ENCODE peak calls at places on chromosomes 13 and 19, in ten cellular contexts. One of them, this sample, is unnamed.

GRCh38 chr19:1967087-1967608 is 26.2 kb downstream of the CSNK1G2 start:
- DNase-seq in neural crest cell: no peak
- DNase-seq in AG10803: no peak
- DNase-seq in endodermal cell: no peak
- DNase-seq in Calu3: no peak
- DNase-seq in A673: no peak
- DNase-seq in cardiac muscle cell: no peak
- DNase-seq in ovary: no peak
- DNase-seq in GM23338: no peak
- DNase-seq in colonic mucosa: no peak
- DNase-seq in this sample: no peak

GRCh38 chr13:47555235-47555634 is 445.8 kb downstream of the SUCLA2 start:
- DNase-seq in colonic mucosa: no peak
- DNase-seq in endodermal cell: no peak
- DNase-seq in AG10803: no peak
- DNase-seq in Calu3: no peak
- DNase-seq in cardiac muscle cell: no peak
- DNase-seq in ovary: no peak
- DNase-seq in GM23338: no peak
- DNase-seq in A673: no peak
- DNase-seq in neural crest cell: no peak
- DNase-seq in this sample: no peak

GRCh38 chr19:36041831-36042230 is 9.2 kb upstream of the CLIP3 start:
- DNase-seq in A673: peak
- DNase-seq in GM23338: peak
- DNase-seq in colonic mucosa: no peak
- DNase-seq in ovary: no peak
- DNase-seq in Calu3: no peak
- DNase-seq in neural crest cell: no peak
- DNase-seq in AG10803: peak
- DNase-seq in cardiac muscle cell: peak
- DNase-seq in endodermal cell: no peak
- DNase-seq in this sample: no peak

GRCh38 chr19:17847538-17848366 is at the start of gene JAK3:
- DNase-seq in A673: peak
- DNase-seq in neural crest cell: peak
- DNase-seq in colonic mucosa: no peak
- DNase-seq in ovary: peak
- DNase-seq in cardiac muscle cell: peak
- DNase-seq in GM23338: peak
- DNase-seq in endodermal cell: peak
- DNase-seq in Calu3: no peak
- DNase-seq in AG10803: peak
- DNase-seq in this sample: peak

GRCh38 chr19:4916292-4917082 is 7.2 kb downstream of the UHRF1 start:
- DNase-seq in ovary: no peak
- DNase-seq in neural crest cell: no peak
- DNase-seq in cardiac muscle cell: no peak
- DNase-seq in endodermal cell: no peak
- DNase-seq in Calu3: no peak
- DNase-seq in A673: no peak
- DNase-seq in colonic mucosa: no peak
- DNase-seq in AG10803: no peak
- DNase-seq in GM23338: no peak
- DNase-seq in this sample: no peak

GRCh38 chr13:99898421-99898820 is 73.1 kb downstream of the ZIC5 start:
- DNase-seq in A673: no peak
- DNase-seq in AG10803: no peak
- DNase-seq in cardiac muscle cell: no peak
- DNase-seq in colonic mucosa: no peak
- DNase-seq in neural crest cell: no peak
- DNase-seq in Calu3: no peak
- DNase-seq in GM23338: no peak
- DNase-seq in endodermal cell: peak
- DNase-seq in ovary: no peak
- DNase-seq in this sample: no peak

GRCh38 chr19:35609881-35610353 is 2.6 kb upstream of the HAUS5 start:
- DNase-seq in A673: no peak
- DNase-seq in neural crest cell: no peak
- DNase-seq in cardiac muscle cell: no peak
- DNase-seq in GM23338: no peak
- DNase-seq in Calu3: no peak
- DNase-seq in endodermal cell: no peak
- DNase-seq in ovary: no peak
- DNase-seq in AG10803: no peak
- DNase-seq in colonic mucosa: no peak
- DNase-seq in this sample: no peak

GRCh38 chr19:741506-742131 is 9.3 kb upstream of the MISP start:
- DNase-seq in A673: peak
- DNase-seq in GM23338: peak
- DNase-seq in cardiac muscle cell: no peak
- DNase-seq in ovary: no peak
- DNase-seq in neural crest cell: no peak
- DNase-seq in AG10803: no peak
- DNase-seq in Calu3: no peak
- DNase-seq in endodermal cell: peak
- DNase-seq in colonic mucosa: no peak
- DNase-seq in this sample: peak

GRCh38 chr19:4597975-4598671 is 38.6 kb upstream of the SEMA6B start:
- DNase-seq in A673: peak
- DNase-seq in cardiac muscle cell: peak
- DNase-seq in neural crest cell: peak
- DNase-seq in endodermal cell: peak
- DNase-seq in GM23338: peak
- DNase-seq in ovary: no peak
- DNase-seq in colonic mucosa: peak
- DNase-seq in Calu3: peak
- DNase-seq in AG10803: no peak
- DNase-seq in this sample: peak

GRCh38 chr19:46614114-46614701 is 10.7 kb downstream of the PTGIR start:
- DNase-seq in Calu3: peak
- DNase-seq in endodermal cell: peak
- DNase-seq in cardiac muscle cell: peak
- DNase-seq in A673: peak
- DNase-seq in ovary: peak
- DNase-seq in neural crest cell: peak
- DNase-seq in colonic mucosa: peak
- DNase-seq in AG10803: peak
- DNase-seq in GM23338: peak
- DNase-seq in this sample: peak

GRCh38 chr13:110228936-110229904 is 77.7 kb downstream of the COL4A1 start:
- DNase-seq in neural crest cell: no peak
- DNase-seq in Calu3: no peak
- DNase-seq in endodermal cell: no peak
- DNase-seq in ovary: no peak
- DNase-seq in GM23338: no peak
- DNase-seq in AG10803: peak
- DNase-seq in colonic mucosa: no peak
- DNase-seq in cardiac muscle cell: no peak
- DNase-seq in A673: peak
- DNase-seq in this sample: no peak

GRCh38 chr19:17948474-17948966 is 15.7 kb downstream of the CCDC124 start:
- DNase-seq in Calu3: no peak
- DNase-seq in neural crest cell: no peak
- DNase-seq in endodermal cell: no peak
- DNase-seq in AG10803: no peak
- DNase-seq in ovary: no peak
- DNase-seq in cardiac muscle cell: no peak
- DNase-seq in A673: no peak
- DNase-seq in colonic mucosa: no peak
- DNase-seq in GM23338: peak
- DNase-seq in this sample: no peak

DNA sequence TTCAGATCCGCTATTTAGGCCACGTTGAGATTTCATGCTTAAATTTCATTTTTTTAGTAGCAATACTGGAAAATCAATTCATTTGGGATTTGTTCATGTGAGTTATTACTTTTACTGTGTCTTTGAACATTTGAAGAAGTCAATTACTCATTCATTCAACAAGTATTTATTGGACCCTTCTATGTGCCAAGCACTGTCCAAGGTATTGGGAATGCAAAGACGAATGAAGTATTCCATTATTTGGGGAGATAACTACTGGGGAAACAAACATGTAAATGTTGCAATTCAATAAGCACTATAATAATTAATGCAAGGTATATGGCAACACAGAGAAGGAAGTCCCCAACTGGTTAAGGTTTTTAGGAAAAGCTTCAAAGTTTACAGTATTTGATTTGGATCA is 5.7 kb downstream of the CDK8 start:
- DNase-seq in A673: no peak
- DNase-seq in AG10803: no peak
- DNase-seq in endodermal cell: no peak
- DNase-seq in ovary: no peak
- DNase-seq in neural crest cell: no peak
- DNase-seq in GM23338: no peak
- DNase-seq in colonic mucosa: no peak
- DNase-seq in cardiac muscle cell: no peak
- DNase-seq in Calu3: no peak
- DNase-seq in this sample: no peak
- TF ChIP-seq CTCF in A673: no peak
- TF ChIP-seq CTCF in AG10803: no peak
- TF ChIP-seq CTCF in endodermal cell: no peak
- TF ChIP-seq CTCF in ovary: no peak
- TF ChIP-seq CTCF in neural crest cell: no peak
- TF ChIP-seq CTCF in GM23338: no peak
- TF ChIP-seq CTCF in colonic mucosa: no peak
- TF ChIP-seq CTCF in cardiac muscle cell: no peak
- TF ChIP-seq CTCF in Calu3: no peak
- TF ChIP-seq CTCF in this sample: no peak

DNA sequence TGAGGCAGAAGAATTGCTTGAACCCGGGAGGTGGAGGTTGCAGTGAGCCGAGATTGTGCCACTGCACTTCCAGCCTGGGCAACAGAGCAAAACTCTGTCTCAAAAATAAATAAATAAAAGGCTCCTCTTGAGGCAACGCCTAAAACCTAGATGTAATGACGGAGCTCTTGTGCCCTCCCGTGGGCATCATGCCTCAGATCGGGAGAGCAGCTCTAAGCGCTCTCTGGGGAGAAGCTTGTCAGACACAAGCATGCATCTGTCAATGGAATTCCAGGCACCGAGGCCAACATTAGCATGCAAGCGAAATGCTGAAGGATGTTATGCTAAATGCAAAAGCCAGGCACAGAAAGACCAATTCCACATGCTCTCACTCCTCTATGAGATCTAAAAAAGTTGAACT is 45.6 kb upstream of the MRI1 start:
- DNase-seq in endodermal cell: peak
- DNase-seq in colonic mucosa: peak
- DNase-seq in neural crest cell: no peak
- DNase-seq in AG10803: peak
- DNase-seq in ovary: no peak
- DNase-seq in A673: peak
- DNase-seq in GM23338: peak
- DNase-seq in cardiac muscle cell: peak
- DNase-seq in Calu3: peak
- DNase-seq in this sample: no peak
- TF ChIP-seq CTCF in endodermal cell: peak
- TF ChIP-seq CTCF in colonic mucosa: no peak
- TF ChIP-seq CTCF in neural crest cell: peak
- TF ChIP-seq CTCF in AG10803: peak
- TF ChIP-seq CTCF in ovary: no peak
- TF ChIP-seq CTCF in A673: peak
- TF ChIP-seq CTCF in GM23338: peak
- TF ChIP-seq CTCF in cardiac muscle cell: no peak
- TF ChIP-seq CTCF in Calu3: peak
- TF ChIP-seq CTCF in this sample: no peak

GRCh38 chr19:11421607-11422098 is 2.5 kb upstream of the RGL3 start:
- DNase-seq in neural crest cell: peak
- DNase-seq in AG10803: no peak
- DNase-seq in GM23338: peak
- DNase-seq in cardiac muscle cell: peak
- DNase-seq in A673: no peak
- DNase-seq in endodermal cell: peak
- DNase-seq in ovary: peak
- DNase-seq in Calu3: peak
- DNase-seq in colonic mucosa: peak
- DNase-seq in this sample: peak
- TF ChIP-seq CTCF in neural crest cell: no peak
- TF ChIP-seq CTCF in AG10803: no peak
- TF ChIP-seq CTCF in GM23338: no peak
- TF ChIP-seq CTCF in cardiac muscle cell: no peak
- TF ChIP-seq CTCF in A673: no peak
- TF ChIP-seq CTCF in endodermal cell: no peak
- TF ChIP-seq CTCF in ovary: no peak
- TF ChIP-seq CTCF in Calu3: no peak
- TF ChIP-seq CTCF in colonic mucosa: no peak
- TF ChIP-seq CTCF in this sample: no peak

GRCh38 chr19:16404396-16404795 is 67.4 kb downstream of the EPS15L1 start:
- DNase-seq in GM23338: no peak
- DNase-seq in A673: no peak
- DNase-seq in cardiac muscle cell: no peak
- DNase-seq in Calu3: no peak
- DNase-seq in neural crest cell: no peak
- DNase-seq in endodermal cell: no peak
- DNase-seq in AG10803: no peak
- DNase-seq in ovary: no peak
- DNase-seq in colonic mucosa: no peak
- DNase-seq in this sample: no peak

GRCh38 chr19:16400911-16401675 is 70.7 kb downstream of the EPS15L1 start:
- DNase-seq in AG10803: peak
- DNase-seq in cardiac muscle cell: no peak
- DNase-seq in neural crest cell: no peak
- DNase-seq in ovary: no peak
- DNase-seq in A673: peak
- DNase-seq in Calu3: no peak
- DNase-seq in endodermal cell: no peak
- DNase-seq in colonic mucosa: no peak
- DNase-seq in GM23338: no peak
- DNase-seq in this sample: no peak

GRCh38 chr19:16405091-16405490 is 66.7 kb downstream of the EPS15L1 start:
- DNase-seq in endodermal cell: no peak
- DNase-seq in Calu3: no peak
- DNase-seq in ovary: no peak
- DNase-seq in AG10803: no peak
- DNase-seq in neural crest cell: no peak
- DNase-seq in colonic mucosa: no peak
- DNase-seq in A673: no peak
- DNase-seq in GM23338: no peak
- DNase-seq in cardiac muscle cell: no peak
- DNase-seq in this sample: no peak

GRCh38 chr19:16403151-16403977 is 68.4 kb downstream of the EPS15L1 start:
- DNase-seq in ovary: peak
- DNase-seq in GM23338: no peak
- DNase-seq in cardiac muscle cell: no peak
- DNase-seq in AG10803: no peak
- DNase-seq in Calu3: no peak
- DNase-seq in colonic mucosa: no peak
- DNase-seq in endodermal cell: no peak
- DNase-seq in A673: no peak
- DNase-seq in neural crest cell: no peak
- DNase-seq in this sample: no peak

DNA sequence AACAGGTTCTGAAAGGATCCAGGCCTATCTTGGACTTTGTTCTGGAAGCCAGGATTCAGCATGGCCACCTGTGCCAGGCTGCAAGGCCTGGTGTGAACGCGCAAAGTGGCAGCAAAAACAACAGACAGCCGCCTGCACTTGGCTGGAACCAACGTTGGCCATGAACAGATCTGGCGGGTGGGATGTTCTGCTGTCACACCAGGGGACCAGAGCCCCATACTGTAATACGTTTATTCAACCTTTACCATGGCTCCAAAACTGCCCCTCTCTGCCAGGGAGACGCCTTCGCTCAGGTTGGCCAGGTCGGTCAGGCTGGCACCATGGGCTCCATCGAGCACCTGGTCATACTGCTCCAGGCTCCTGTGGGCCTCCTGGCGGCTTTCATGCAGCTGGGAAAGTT is 69.7 kb downstream of the EPS15L1 start:
- DNase-seq in endodermal cell: no peak
- DNase-seq in cardiac muscle cell: no peak
- DNase-seq in ovary: no peak
- DNase-seq in A673: no peak
- DNase-seq in GM23338: no peak
- DNase-seq in AG10803: no peak
- DNase-seq in Calu3: no peak
- DNase-seq in neural crest cell: no peak
- DNase-seq in colonic mucosa: no peak
- DNase-seq in this sample: no peak
- TF ChIP-seq CTCF in endodermal cell: no peak
- TF ChIP-seq CTCF in cardiac muscle cell: no peak
- TF ChIP-seq CTCF in ovary: no peak
- TF ChIP-seq CTCF in A673: no peak
- TF ChIP-seq CTCF in GM23338: no peak
- TF ChIP-seq CTCF in AG10803: no peak
- TF ChIP-seq CTCF in Calu3: no peak
- TF ChIP-seq CTCF in neural crest cell: no peak
- TF ChIP-seq CTCF in colonic mucosa: no peak
- TF ChIP-seq CTCF in this sample: no peak